ENCODE peak calls at places on chromosome X, in five cellular contexts. One of them, this sample, is unnamed.

GRCh38 chrX:1164322-1165288 is 47.8 kb downstream of the CRLF2 start:
- DNase-seq in dorsolateral prefrontal cortex: no peak
- DNase-seq in lower lobe of right lung: no peak
- DNase-seq in pancreas: peak; percentile 21
- DNase-seq in left ventricle myocardium inferior: no peak
- DNase-seq in this sample: peak; percentile 57

GRCh38 chrX:3811331-3812311 is 98.2 kb upstream of the PRKX start:
- DNase-seq in lower lobe of right lung: no peak
- DNase-seq in left ventricle myocardium inferior: no peak
- DNase-seq in dorsolateral prefrontal cortex: peak; percentile 34
- DNase-seq in pancreas: peak; percentile 21
- DNase-seq in this sample: peak; percentile 87

GRCh38 chrX:47264507-47265173 is 31.8 kb downstream of the USP11 start:
- DNase-seq in pancreas: no peak
- DNase-seq in left ventricle myocardium inferior: no peak
- DNase-seq in dorsolateral prefrontal cortex: no peak
- DNase-seq in lower lobe of right lung: no peak
- DNase-seq in this sample: no peak

GRCh38 chrX:16664626-16665025 is 14.7 kb downstream of the S100G start:
- DNase-seq in left ventricle myocardium inferior: no peak
- DNase-seq in pancreas: no peak
- DNase-seq in lower lobe of right lung: no peak
- DNase-seq in dorsolateral prefrontal cortex: no peak
- DNase-seq in this sample: no peak

GRCh38 chrX:47218920-47219815 is 687 bp downstream of the CDK16 start:
- DNase-seq in pancreas: peak; percentile 60
- DNase-seq in dorsolateral prefrontal cortex: no peak
- DNase-seq in lower lobe of right lung: peak; percentile 61
- DNase-seq in left ventricle myocardium inferior: peak; percentile 38
- DNase-seq in this sample: peak; percentile 50

GRCh38 chrX:105458846-105459245 is 238.4 kb upstream of the TEX13A start:
- DNase-seq in pancreas: no peak
- DNase-seq in dorsolateral prefrontal cortex: no peak
- DNase-seq in lower lobe of right lung: no peak
- DNase-seq in left ventricle myocardium inferior: no peak
- DNase-seq in this sample: no peak

GRCh38 chrX:1778817-1779216 is 164.0 kb downstream of the ASMT start:
- DNase-seq in left ventricle myocardium inferior: no peak
- DNase-seq in dorsolateral prefrontal cortex: no peak
- DNase-seq in lower lobe of right lung: no peak
- DNase-seq in pancreas: no peak
- DNase-seq in this sample: no peak

GRCh38 chrX:39677987-39678840 is 419.5 kb downstream of the BCOR start:
- DNase-seq in lower lobe of right lung: no peak
- DNase-seq in left ventricle myocardium inferior: peak; percentile 23
- DNase-seq in pancreas: no peak
- DNase-seq in dorsolateral prefrontal cortex: peak; percentile 89
- DNase-seq in this sample: no peak

GRCh38 chrX:145213504-145213903 is 33.8 kb upstream of the SPANXN1 start:
- DNase-seq in pancreas: no peak
- DNase-seq in lower lobe of right lung: no peak
- DNase-seq in left ventricle myocardium inferior: no peak
- DNase-seq in dorsolateral prefrontal cortex: no peak
- DNase-seq in this sample: peak; percentile 1

GRCh38 chrX:114584983-114585842 is 1.3 kb downstream of the HTR2C start:
- DNase-seq in dorsolateral prefrontal cortex: no peak
- DNase-seq in left ventricle myocardium inferior: no peak
- DNase-seq in lower lobe of right lung: no peak
- DNase-seq in pancreas: no peak
- DNase-seq in this sample: no peak

GRCh38 chrX:114582264-114582632 is 1.6 kb upstream of the HTR2C start:
- DNase-seq in pancreas: no peak
- DNase-seq in dorsolateral prefrontal cortex: no peak
- DNase-seq in lower lobe of right lung: no peak
- DNase-seq in left ventricle myocardium inferior: no peak
- DNase-seq in this sample: no peak

GRCh38 chrX:114582698-114583395 is 1.0 kb upstream of the HTR2C start:
- DNase-seq in left ventricle myocardium inferior: no peak
- DNase-seq in dorsolateral prefrontal cortex: no peak
- DNase-seq in lower lobe of right lung: no peak
- DNase-seq in pancreas: no peak
- DNase-seq in this sample: no peak

GRCh38 chrX:114583646-114584433 is at the start of gene HTR2C:
- DNase-seq in pancreas: no peak
- DNase-seq in left ventricle myocardium inferior: no peak
- DNase-seq in dorsolateral prefrontal cortex: no peak
- DNase-seq in lower lobe of right lung: no peak
- DNase-seq in this sample: no peak

GRCh38 chrX:114584434-114584943 is 603 bp downstream of the HTR2C start:
- DNase-seq in left ventricle myocardium inferior: no peak
- DNase-seq in lower lobe of right lung: no peak
- DNase-seq in pancreas: no peak
- DNase-seq in dorsolateral prefrontal cortex: no peak
- DNase-seq in this sample: no peak
- TF ChIP-seq CTCF in left ventricle myocardium inferior: no peak
- TF ChIP-seq CTCF in lower lobe of right lung: no peak
- TF ChIP-seq CTCF in pancreas: no peak
- TF ChIP-seq CTCF in dorsolateral prefrontal cortex: no peak
- TF ChIP-seq CTCF in this sample: no peak

DNA sequence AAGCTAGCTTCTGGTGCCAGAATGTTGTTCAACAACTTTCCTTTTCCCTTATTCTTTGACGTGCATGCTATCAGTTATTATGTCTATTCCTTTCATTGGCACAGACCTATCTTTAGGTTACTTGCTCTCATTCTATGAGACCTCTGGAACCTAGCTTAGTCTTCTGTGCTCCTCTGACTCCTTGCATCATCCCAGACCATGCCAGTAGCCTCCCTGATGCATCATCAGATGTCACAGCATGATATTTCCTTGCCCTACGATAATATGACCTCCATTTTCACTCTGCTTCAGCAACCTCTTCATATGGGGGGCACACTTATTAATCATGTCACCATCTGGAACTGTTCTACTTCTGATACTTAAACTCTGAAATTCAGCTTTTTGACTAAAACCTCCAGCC is 37.2 kb downstream of the CLCN5 start:
- DNase-seq in lower lobe of right lung: no peak
- DNase-seq in pancreas: no peak
- DNase-seq in dorsolateral prefrontal cortex: no peak
- DNase-seq in left ventricle myocardium inferior: no peak
- DNase-seq in this sample: no peak
- H3K4me3 ChIP-seq in lower lobe of right lung: no peak overlapping the region
- H3K4me3 ChIP-seq in pancreas: no peak overlapping the region
- H3K4me3 ChIP-seq in dorsolateral prefrontal cortex: no peak overlapping the region
- H3K4me3 ChIP-seq in left ventricle myocardium inferior: no peak overlapping the region
- H3K4me3 ChIP-seq in this sample: no peak overlapping the region

DNA sequence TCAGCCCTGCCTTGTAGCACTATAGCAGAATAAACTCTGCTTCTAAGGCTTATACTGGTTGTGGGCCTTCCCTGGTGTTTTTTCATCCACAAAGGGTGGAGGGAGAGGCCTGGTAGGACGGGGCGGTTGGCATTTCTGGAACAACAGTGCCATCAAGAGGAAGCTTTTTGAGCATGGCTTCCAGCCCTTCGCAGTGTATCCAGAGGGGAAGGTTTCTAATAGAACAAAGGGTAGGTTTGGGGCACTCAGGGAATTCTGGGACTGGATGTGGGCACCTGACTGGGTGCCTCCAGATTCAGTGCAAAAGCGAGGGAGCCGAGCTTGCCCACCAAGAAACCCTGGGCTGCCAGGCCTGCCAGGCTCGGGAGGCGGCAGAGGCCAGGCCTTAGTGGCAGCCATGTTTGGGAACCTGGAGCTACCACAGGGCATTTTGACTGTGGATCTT is 229.6 kb upstream of the AGTR2 start:
- DNase-seq in lower lobe of right lung: no peak
- DNase-seq in dorsolateral prefrontal cortex: peak; percentile 92
- DNase-seq in pancreas: peak; percentile 94
- DNase-seq in left ventricle myocardium inferior: no peak
- DNase-seq in this sample: peak; percentile 56
- TF ChIP-seq CTCF in lower lobe of right lung: no peak
- TF ChIP-seq CTCF in dorsolateral prefrontal cortex: peak; percentile 84
- TF ChIP-seq CTCF in pancreas: peak; percentile 39
- TF ChIP-seq CTCF in left ventricle myocardium inferior: no peak
- TF ChIP-seq CTCF in this sample: peak; percentile 14

DNA sequence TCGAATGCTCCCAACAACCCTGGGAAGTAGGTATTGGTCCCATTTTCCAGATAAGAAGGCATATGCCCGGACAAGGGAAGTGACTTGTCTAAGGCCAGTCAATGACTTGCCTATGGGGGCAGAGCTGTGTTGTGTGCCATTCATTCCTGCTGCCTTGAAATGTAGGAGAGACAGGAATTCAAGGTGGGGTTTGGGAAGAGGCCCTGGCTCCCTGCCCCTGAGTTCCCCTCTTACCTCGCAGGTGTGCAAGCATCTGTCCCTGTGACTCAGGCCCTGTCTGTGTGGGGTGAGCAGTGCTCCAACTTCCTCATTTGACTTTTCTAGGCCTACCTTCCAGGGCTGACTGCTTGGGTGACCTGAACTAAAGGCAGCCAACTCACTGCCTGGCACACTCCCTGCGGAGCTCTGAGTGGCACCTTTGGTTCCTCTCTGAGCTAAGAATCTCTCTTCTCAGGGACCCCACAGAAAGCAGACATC is 5.1 kb downstream of the EFNB1 start:
- DNase-seq in left ventricle myocardium inferior: no peak
- DNase-seq in lower lobe of right lung: no peak
- DNase-seq in pancreas: no peak
- DNase-seq in dorsolateral prefrontal cortex: peak; percentile 13
- DNase-seq in this sample: no peak
- H3K4me3 ChIP-seq in left ventricle myocardium inferior: peak overlapping the region; percentile 88
- H3K4me3 ChIP-seq in lower lobe of right lung: no peak overlapping the region
- H3K4me3 ChIP-seq in pancreas: no peak overlapping the region
- H3K4me3 ChIP-seq in dorsolateral prefrontal cortex: no peak overlapping the region
- H3K4me3 ChIP-seq in this sample: no peak overlapping the region

DNA sequence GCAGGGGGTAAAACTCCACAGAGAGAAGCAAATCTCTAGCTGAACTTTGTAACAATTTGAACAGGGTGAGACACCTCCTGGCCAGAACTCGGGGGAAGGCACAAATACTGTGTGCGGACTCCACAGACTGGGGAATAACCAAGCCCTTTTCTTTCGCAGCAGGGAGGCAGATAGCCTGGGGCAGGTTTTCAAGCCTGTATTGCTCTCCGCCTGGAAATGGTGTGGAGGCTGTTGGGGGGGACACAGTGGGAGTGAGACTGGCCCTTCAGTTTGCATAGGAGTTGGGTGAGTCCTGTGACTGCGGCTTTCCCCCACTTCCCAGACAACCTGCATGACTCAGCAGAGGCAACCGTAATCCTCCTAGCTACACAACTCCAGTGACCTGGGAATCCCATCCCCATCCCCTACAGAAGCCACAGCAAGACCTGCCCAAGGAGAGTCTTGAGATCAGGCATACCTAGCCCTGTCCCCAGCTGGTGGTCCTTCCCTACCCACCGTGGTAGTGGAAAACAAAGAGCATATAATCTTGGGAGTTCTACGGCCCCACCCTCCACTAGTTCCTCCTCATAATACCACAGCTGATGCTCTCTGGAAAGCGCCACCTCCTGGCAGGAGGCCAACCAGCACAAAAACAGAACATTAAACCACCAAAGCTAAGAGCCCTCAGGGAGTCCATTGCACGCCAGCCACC is 12.9 kb upstream of the SMPX start:
- DNase-seq in lower lobe of right lung: no peak
- DNase-seq in pancreas: no peak
- DNase-seq in dorsolateral prefrontal cortex: no peak
- DNase-seq in left ventricle myocardium inferior: no peak
- DNase-seq in this sample: no peak
- TF ChIP-seq CTCF in lower lobe of right lung: no peak
- TF ChIP-seq CTCF in pancreas: no peak
- TF ChIP-seq CTCF in dorsolateral prefrontal cortex: no peak
- TF ChIP-seq CTCF in left ventricle myocardium inferior: no peak
- TF ChIP-seq CTCF in this sample: no peak

GRCh38 chrX:28590394-28590793 is 3.1 kb downstream of the IL1RAPL1 start:
- DNase-seq in dorsolateral prefrontal cortex: no peak
- DNase-seq in pancreas: no peak
- DNase-seq in left ventricle myocardium inferior: no peak
- DNase-seq in lower lobe of right lung: no peak
- DNase-seq in this sample: no peak
- H3K4me3 ChIP-seq in dorsolateral prefrontal cortex: peak overlapping the region; percentile 42
- H3K4me3 ChIP-seq in pancreas: no peak overlapping the region
- H3K4me3 ChIP-seq in left ventricle myocardium inferior: peak overlapping the region; percentile 66
- H3K4me3 ChIP-seq in lower lobe of right lung: no peak overlapping the region
- H3K4me3 ChIP-seq in this sample: no peak overlapping the region

GRCh38 chrX:115264009-115264408 is 25.5 kb upstream of the LUZP4 start:
- DNase-seq in dorsolateral prefrontal cortex: no peak
- DNase-seq in lower lobe of right lung: no peak
- DNase-seq in left ventricle myocardium inferior: no peak
- DNase-seq in pancreas: no peak
- DNase-seq in this sample: no peak

GRCh38 chrX:115266300-115266699 is 23.2 kb upstream of the LUZP4 start:
- DNase-seq in dorsolateral prefrontal cortex: no peak
- DNase-seq in left ventricle myocardium inferior: no peak
- DNase-seq in lower lobe of right lung: no peak
- DNase-seq in pancreas: no peak
- DNase-seq in this sample: no peak

GRCh38 chrX:115268421-115268820 is 21.1 kb upstream of the LUZP4 start:
- DNase-seq in pancreas: no peak
- DNase-seq in dorsolateral prefrontal cortex: no peak
- DNase-seq in left ventricle myocardium inferior: no peak
- DNase-seq in lower lobe of right lung: no peak
- DNase-seq in this sample: peak; percentile 35
- TF ChIP-seq CTCF in pancreas: no peak
- TF ChIP-seq CTCF in dorsolateral prefrontal cortex: peak; percentile 9
- TF ChIP-seq CTCF in left ventricle myocardium inferior: peak; percentile 38
- TF ChIP-seq CTCF in lower lobe of right lung: peak; percentile 22
- TF ChIP-seq CTCF in this sample: peak; percentile 35